ENCODE peak calls at places on chromosome 6, in ten cellular contexts. K is HFF-Myc; C is CD4-positive, alpha-beta memory T cell; R is SK-MEL-5; S is SK-N-SH; F is breast epithelium; N is lung; P is H7; T is progenitor cell of endocrine pancreas; W is GM10248. H is an unnamed sample.

GRCh38 chr6:167485186-167485978 is 160.5 kb downstream of the TTLL2 start:
- DNase-seq in K (no peak), C (no peak), R (peak; percentile 68), S (peak; percentile 58), F (no peak), N (no peak), P (no peak), T (no peak), W (no peak), H (peak; percentile 46)

GRCh38 chr6:10977231-10977968 is 66.7 kb downstream of the ELOVL2 start:
- DNase-seq in K (no peak), C (no peak), R (no peak), S (no peak), F (no peak), N (no peak), P (peak; percentile 47), T (no peak), W (no peak), H (no peak)

GRCh38 chr6:98657764-98658163 is 176.6 kb upstream of the POU3F2 start:
- DNase-seq in K (peak; percentile 12), C (no peak), R (peak; percentile 39), S (no peak), F (no peak), N (no peak), P (peak; percentile 1), T (peak; percentile 51), W (no peak), H (no peak)

GRCh38 chr6:11349880-11350279 is 117.4 kb upstream of the NEDD9 start:
- DNase-seq in K (no peak), C (no peak), R (no peak), S (no peak), F (no peak), N (no peak), P (no peak), T (no peak), W (no peak), H (no peak)

GRCh38 chr6:31096215-31096614 is 16.2 kb downstream of the C6orf15 start:
- DNase-seq in K (no peak), C (no peak), R (no peak), S (no peak), F (no peak), N (no peak), P (no peak), T (no peak), W (no peak), H (no peak)

GRCh38 chr6:32095338-32096086 is 13.6 kb downstream of the TNXB start:
- DNase-seq in K (no peak), C (no peak), R (no peak), S (peak; percentile 64), F (no peak), N (no peak), P (peak; percentile 78), T (no peak), W (no peak), H (no peak)

GRCh38 chr6:48036316-48036715 is 74.7 kb downstream of the PTCHD4 start:
- DNase-seq in K (peak; percentile 20), C (no peak), R (peak; percentile 88), S (no peak), F (no peak), N (no peak), P (no peak), T (no peak), W (no peak), H (no peak)

GRCh38 chr6:118627724-118628123 is 23.7 kb downstream of the CEP85L start:
- DNase-seq in K (no peak), C (no peak), R (no peak), S (no peak), F (no peak), N (no peak), P (no peak), T (no peak), W (no peak), H (no peak)

GRCh38 chr6:52417675-52418111 is 2.4 kb upstream of the EFHC1 start:
- DNase-seq in K (peak; percentile 77), C (no peak), R (peak; percentile 50), S (no peak), F (no peak), N (no peak), P (no peak), T (no peak), W (no peak), H (no peak)

GRCh38 chr6:161434331-161434730 is 160.5 kb upstream of the AGPAT4 start:
- DNase-seq in K (no peak), C (no peak), R (peak; percentile 68), S (no peak), F (no peak), N (no peak), P (no peak), T (no peak), W (no peak), H (no peak)

GRCh38 chr6:170583736-170584180 is 679 bp downstream of the PDCD2 start:
- DNase-seq in K (no peak), C (no peak), R (no peak), S (no peak), F (no peak), N (no peak), P (no peak), T (no peak), W (peak; percentile 15), H (peak; percentile 17)

GRCh38 chr6:32700391-32701040 is 34.1 kb upstream of the HLA-DQB1 start:
- DNase-seq in K (peak; percentile 33), C (no peak), R (peak; percentile 75), S (peak; percentile 52), F (peak; percentile 25), N (peak; percentile 32), P (peak; percentile 75), T (peak; percentile 17), W (peak; percentile 45), H (peak; percentile 47)

GRCh38 chr6:129653229-129653628 is 56.7 kb downstream of the ARHGAP18 start:
- DNase-seq in K (no peak), C (no peak), R (no peak), S (no peak), F (no peak), N (no peak), P (no peak), T (no peak), W (no peak), H (no peak)

GRCh38 chr6:747921-748320 is 55.0 kb upstream of the EXOC2 start:
- DNase-seq in K (no peak), C (no peak), R (no peak), S (no peak), F (no peak), N (no peak), P (no peak), T (no peak), W (no peak), H (no peak)

GRCh38 chr6:168884646-168885086 is 369.0 kb downstream of the THBS2 start:
- DNase-seq in K (peak; percentile 7), C (peak; percentile 64), R (peak; percentile 43), S (peak; percentile 95), F (peak; percentile 35), N (peak; percentile 71), P (peak; percentile 99), T (peak; percentile 69), W (peak; percentile 72), H (peak; percentile 90)

GRCh38 chr6:16243055-16243454 is 4.7 kb downstream of the GMPR start:
- DNase-seq in K (no peak), C (no peak), R (peak; percentile 100), S (no peak), F (peak; percentile 63), N (no peak), P (no peak), T (no peak), W (no peak), H (no peak)

GRCh38 chr6:163261361-163261760 is 153.2 kb upstream of the QKI start:
- DNase-seq in K (no peak), C (no peak), R (no peak), S (no peak), F (no peak), N (no peak), P (no peak), T (no peak), W (no peak), H (no peak)

GRCh38 chr6:5481024-5481423 is 219.7 kb downstream of the FARS2 start:
- DNase-seq in K (no peak), C (no peak), R (no peak), S (no peak), F (no peak), N (no peak), P (no peak), T (no peak), W (no peak), H (no peak)

GRCh38 chr6:15901141-15902115 is 227.5 kb upstream of the MYLIP start:
- DNase-seq in K (no peak), C (no peak), R (peak; percentile 92), S (no peak), F (no peak), N (no peak), P (no peak), T (no peak), W (peak; percentile 76), H (no peak)

GRCh38 chr6:7419065-7419464 is 29.5 kb downstream of the RIOK1 start:
- DNase-seq in K (no peak), C (no peak), R (no peak), S (no peak), F (no peak), N (no peak), P (no peak), T (no peak), W (no peak), H (no peak)

GRCh38 chr6:53794073-53794719 is 609 bp upstream of the LRRC1 start:
- DNase-seq in K (peak; percentile 88), C (peak; percentile 79), R (peak; percentile 76), S (peak; percentile 55), F (peak; percentile 37), N (peak; percentile 41), P (peak; percentile 72), T (peak; percentile 20), W (peak; percentile 57), H (peak; percentile 80)

GRCh38 chr6:54579011-54579410 is 267.6 kb upstream of the FAM83B start:
- DNase-seq in K (no peak), C (no peak), R (no peak), S (no peak), F (no peak), N (no peak), P (no peak), T (no peak), W (no peak), H (no peak)

GRCh38 chr6:153484056-153484455 is 353.0 kb upstream of the RGS17 start:
- DNase-seq in K (no peak), C (no peak), R (no peak), S (no peak), F (no peak), N (no peak), P (no peak), T (no peak), W (no peak), H (no peak)

GRCh38 chr6:28789553-28790083 is 134.2 kb downstream of the TRIM27 start:
- DNase-seq in K (no peak), C (no peak), R (peak; percentile 89), S (no peak), F (no peak), N (no peak), P (no peak), T (no peak), W (no peak), H (no peak)

GRCh38 chr6:73041051-73041450 is 184.2 kb downstream of the KHDC1L start:
- DNase-seq in K (no peak), C (no peak), R (no peak), S (no peak), F (no peak), N (no peak), P (no peak), T (no peak), W (no peak), H (no peak)

GRCh38 chr6:53189554-53189953 is 40.9 kb upstream of the GCM1 start:
- DNase-seq in K (no peak), C (no peak), R (no peak), S (no peak), F (no peak), N (no peak), P (no peak), T (no peak), W (no peak), H (no peak)

GRCh38 chr6:37021356-37022129 is 16.1 kb downstream of the FGD2 start:
- DNase-seq in K (no peak), C (peak; percentile 83), R (peak; percentile 50), S (no peak), F (no peak), N (no peak), P (peak; percentile 74), T (no peak), W (no peak), H (no peak)

GRCh38 chr6:51618563-51618962 is 468.9 kb downstream of the PKHD1 start:
- DNase-seq in K (no peak), C (no peak), R (peak; percentile 21), S (no peak), F (no peak), N (no peak), P (no peak), T (no peak), W (no peak), H (no peak)